ENCODE peak calls at places on chromosomes 13 and 19, in eight cellular contexts. L is colonic mucosa, P is H1, W is foreskin fibroblast, S is sigmoid colon, I is tibial artery, H is adrenal gland, Q is fibroblast of lung. C is an unnamed sample.

GRCh38 chr19:21082011-21082975 is at the start of gene ZNF714:
- DNase-seq in H (peak; percentile 94), I (peak; percentile 93), P (peak; percentile 86), Q (peak; percentile 83), W (peak; percentile 95), L (peak; percentile 93), S (peak; percentile 90), C (peak; percentile 95)

GRCh38 chr13:36298535-36299068 is 988 bp upstream of the CCDC169 start:
- DNase-seq in H (no peak), S (peak; percentile 65), I (no peak), P (peak; percentile 56), Q (no peak), W (peak; percentile 41), L (no peak), C (peak; percentile 48)

GRCh38 chr13:99968521-99969367 is 2.8 kb downstream of the ZIC5 start:
- DNase-seq in L (peak; percentile 58), W (no peak), H (no peak), P (no peak), S (peak; percentile 47), Q (no peak), I (no peak), C (no peak)

GRCh38 chr13:112325941-112326645 is 50.1 kb upstream of the SPACA7 start:
- DNase-seq in W (peak; percentile 7), H (no peak), P (no peak), I (no peak), S (peak; percentile 68), Q (no peak), L (no peak), C (no peak)

GRCh38 chr13:55298201-55298600 is 1842.5 kb upstream of the PRR20A start:
- DNase-seq in H (no peak), I (no peak), Q (no peak), W (no peak), S (no peak), P (no peak), L (no peak), C (no peak)

GRCh38 chr13:93861818-93862217 is 617.7 kb downstream of the DCT start:
- DNase-seq in S (no peak), I (no peak), P (no peak), L (no peak), W (peak; percentile 66), Q (peak; percentile 94), H (no peak), C (peak; percentile 3)

GRCh38 chr19:485122-485521 is 11.2 kb upstream of the MADCAM1 start:
- DNase-seq in Q (no peak), L (no peak), W (no peak), I (no peak), H (no peak), P (no peak), S (no peak), C (no peak)

GRCh38 chr13:77751513-77752456 is 54.3 kb downstream of the SLAIN1 start:
- DNase-seq in W (peak; percentile 49), S (no peak), L (peak; percentile 25), P (no peak), I (no peak), H (peak; percentile 45), Q (peak; percentile 29), C (peak; percentile 25)

GRCh38 chr13:114092468-114092867 is 40.0 kb downstream of the RASA3 start:
- DNase-seq in L (no peak), I (no peak), W (no peak), H (no peak), S (no peak), Q (no peak), P (no peak), C (no peak)

GRCh38 chr13:100636441-100636840 is 38.2 kb downstream of the TMTC4 start:
- DNase-seq in I (no peak), L (no peak), W (no peak), H (no peak), P (no peak), Q (no peak), S (no peak), C (no peak)

GRCh38 chr13:22740264-22740663 is 440.5 kb upstream of the SGCG start:
- DNase-seq in P (no peak), Q (no peak), I (no peak), W (no peak), S (no peak), L (no peak), H (no peak), C (peak; percentile 23)

GRCh38 chr13:103692442-103692841 is 626.2 kb upstream of the SLC10A2 start:
- DNase-seq in H (no peak), W (no peak), I (no peak), S (no peak), Q (no peak), L (no peak), P (no peak), C (no peak)

GRCh38 chr13:21347753-21348318 is 111.3 kb downstream of the ZDHHC20 start:
- DNase-seq in I (no peak), L (no peak), S (no peak), P (no peak), Q (no peak), W (no peak), H (no peak), C (no peak)

GRCh38 chr19:5838437-5839311 is 828 bp downstream of the FUT6 start:
- DNase-seq in S (no peak), Q (no peak), P (no peak), H (no peak), I (no peak), L (peak; percentile 85), W (no peak), C (no peak)

GRCh38 chr13:51435002-51435578 is 17.7 kb downstream of the INTS6 start:
- DNase-seq in Q (no peak), L (no peak), H (no peak), I (no peak), P (no peak), W (peak; percentile 52), S (no peak), C (no peak)

GRCh38 chr13:111614613-111615012 is 294.2 kb downstream of the TEX29 start:
- DNase-seq in W (no peak), L (no peak), P (no peak), I (no peak), Q (no peak), S (no peak), H (no peak), C (no peak)

GRCh38 chr13:33014291-33014690 is 1.9 kb upstream of the KL start:
- DNase-seq in Q (peak; percentile 51), L (no peak), I (no peak), P (no peak), S (no peak), H (no peak), W (no peak), C (no peak)

GRCh38 chr13:33015791-33016323 is 366 bp upstream of the KL start:
- DNase-seq in I (no peak), L (peak; percentile 31), W (no peak), Q (no peak), P (peak; percentile 57), H (no peak), S (no peak), C (no peak)

GRCh38 chr13:33016414-33017409 is at the start of gene KL:
- DNase-seq in I (peak; percentile 66), W (peak; percentile 15), H (no peak), Q (peak; percentile 6), S (peak; percentile 75), L (peak; percentile 23), P (peak; percentile 72), C (no peak)

GRCh38 chr13:33017410-33017929 is 1.2 kb downstream of the KL start:
- DNase-seq in H (no peak), W (no peak), L (peak; percentile 63), S (peak; percentile 84), Q (peak; percentile 55), I (peak; percentile 69), P (no peak), C (no peak)

GRCh38 chr13:33015275-33015674 is 948 bp upstream of the KL start:
- DNase-seq in W (no peak), I (no peak), H (no peak), S (no peak), Q (no peak), P (no peak), L (no peak), C (no peak)
- H3K4me3 ChIP-seq in W (no peak overlapping the region), I (peak overlapping the region; percentile 57), H (no peak overlapping the region), S (peak overlapping the region; percentile 63), Q (no peak overlapping the region), P (no peak overlapping the region), L (no peak overlapping the region), C (no peak overlapping the region)

GRCh38 chr13:106453101-106453500 is 82.4 kb downstream of the EFNB2 start:
- DNase-seq in L (no peak), P (no peak), H (no peak), Q (no peak), I (no peak), S (no peak), W (no peak), C (no peak)
- H3K4me3 ChIP-seq in L (no peak overlapping the region), P (no peak overlapping the region), H (no peak overlapping the region), Q (no peak overlapping the region), I (no peak overlapping the region), S (no peak overlapping the region), W (no peak overlapping the region), C (no peak overlapping the region)

DNA sequence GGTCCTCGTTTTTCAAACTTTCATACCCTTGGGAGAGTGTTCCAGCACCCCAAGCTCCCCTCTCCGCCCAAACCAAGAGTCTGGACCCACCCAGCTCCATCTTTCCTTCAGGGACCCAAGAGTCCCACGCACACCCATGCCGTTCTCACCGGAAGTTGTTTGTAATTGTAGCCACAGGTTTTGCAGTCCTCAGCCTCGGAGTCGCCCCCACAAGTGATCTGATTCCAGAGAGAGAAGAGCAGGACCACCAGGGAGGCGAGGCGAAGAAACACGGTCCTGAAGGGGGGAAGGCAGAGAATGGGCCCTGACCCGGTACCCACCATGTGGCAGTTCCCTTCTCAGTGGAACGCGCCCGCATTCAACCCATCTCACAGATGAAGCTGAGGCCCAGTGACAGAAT is 3.4 kb upstream of the LENG1 start:
- DNase-seq in W (no peak), H (no peak), P (no peak), S (no peak), L (no peak), I (no peak), Q (no peak), C (no peak)
- H3K4me3 ChIP-seq in W (no peak overlapping the region), H (peak overlapping the region; percentile 30), P (peak overlapping the region; percentile 3), S (peak overlapping the region; percentile 41), L (peak overlapping the region; percentile 30), I (no peak overlapping the region), Q (no peak overlapping the region), C (no peak overlapping the region)

GRCh38 chr19:55301459-55302331 is 17.9 kb downstream of the BRSK1 start:
- DNase-seq in I (peak; percentile 85), L (peak; percentile 93), Q (peak; percentile 47), P (peak; percentile 100), H (peak; percentile 80), S (peak; percentile 93), W (peak; percentile 87), C (peak; percentile 36)
- H3K4me3 ChIP-seq in I (peak overlapping the region; percentile 34), L (no peak overlapping the region), Q (peak overlapping the region; percentile 19), P (peak overlapping the region; percentile 23), H (peak overlapping the region; percentile 56), S (peak overlapping the region; percentile 44), W (peak overlapping the region; percentile 27), C (no peak overlapping the region)

DNA sequence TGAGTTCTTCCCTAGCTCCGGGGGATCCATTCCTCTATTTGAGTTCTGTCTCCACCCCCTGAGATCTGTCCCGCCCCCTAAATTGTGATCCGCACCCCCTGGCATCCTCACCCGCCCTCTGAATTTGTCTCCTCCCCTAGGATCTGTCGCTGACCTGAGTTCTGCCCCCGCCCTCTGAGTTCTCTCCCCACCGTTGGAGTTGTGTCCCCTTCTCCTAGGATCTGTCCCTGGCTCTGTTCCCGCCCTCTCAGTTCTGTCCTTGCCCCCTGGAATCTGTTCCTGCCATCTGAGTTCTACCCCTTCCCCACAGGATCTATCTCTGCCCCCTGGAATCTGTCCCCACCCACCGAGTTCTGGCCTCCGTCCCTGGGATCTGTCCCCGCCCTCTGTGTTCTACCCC is 1.0 kb upstream of the SLC17A7 start:
- DNase-seq in I (peak; percentile 79), W (no peak), P (no peak), Q (no peak), H (no peak), L (no peak), S (peak; percentile 86), C (no peak)
- H3K4me3 ChIP-seq in I (peak overlapping the region; percentile 80), W (no peak overlapping the region), P (peak overlapping the region; percentile 42), Q (no peak overlapping the region), H (peak overlapping the region; percentile 65), L (peak overlapping the region; percentile 79), S (peak overlapping the region; percentile 63), C (no peak overlapping the region)

C was measured in NT2/D1.